ENCODE peak calls at places on chromosomes 1 and 21, in four cellular contexts. B is progenitor cell of endocrine pancreas, F is HL-60, W is AG10803. E is an unnamed sample.

GRCh38 chr1:42463906-42464305 is 820 bp downstream of the CCDC30 start:
- DNase-seq in W (no peak), B (no peak), F (no peak), E (no peak)

GRCh38 chr1:172024516-172024915 is 183.2 kb downstream of the DNM3 start:
- DNase-seq in F (no peak), W (no peak), B (no peak), E (no peak)

GRCh38 chr1:21149430-21149861 is 27.3 kb downstream of the EIF4G3 start:
- DNase-seq in B (no peak), W (peak; percentile 79), F (no peak), E (no peak)

GRCh38 chr1:25569599-25570458 is 26.4 kb downstream of the LDLRAP1 start:
- DNase-seq in F (no peak), W (no peak), B (no peak), E (no peak)

GRCh38 chr1:155976062-155976912 is 2.1 kb downstream of the ARHGEF2 start:
- DNase-seq in B (no peak), F (peak; percentile 62), W (peak; percentile 71), E (no peak)

GRCh38 chr1:7198664-7199063 is 413.4 kb downstream of the CAMTA1 start:
- DNase-seq in W (no peak), B (no peak), F (no peak), E (no peak)

GRCh38 chr1:204992499-204992898 is 50.5 kb upstream of the CNTN2 start:
- DNase-seq in F (peak; percentile 77), W (no peak), B (no peak), E (no peak)

GRCh38 chr1:245484176-245484575 is 329.4 kb downstream of the KIF26B start:
- DNase-seq in F (no peak), B (no peak), W (no peak), E (no peak)

GRCh38 chr1:192474080-192474683 is 101.4 kb upstream of the RGS1 start:
- DNase-seq in B (no peak), W (peak; percentile 12), F (no peak), E (no peak)

GRCh38 chr1:61993331-61993961 is 201.2 kb upstream of the L1TD1 start:
- DNase-seq in W (no peak), B (no peak), F (no peak), E (no peak)

GRCh38 chr1:169604781-169605560 is 18.7 kb upstream of the F5 start:
- DNase-seq in W (no peak), F (peak; percentile 90), B (no peak), E (peak; percentile 19)

GRCh38 chr1:234272656-234273312 is 100.5 kb upstream of the COA6 start:
- DNase-seq in F (no peak), W (no peak), B (no peak), E (no peak)

GRCh38 chr1:37793773-37794371 is at the start of gene MANEAL:
- DNase-seq in B (peak; percentile 43), W (peak; percentile 54), F (peak; percentile 74), E (peak; percentile 56)

GRCh38 chr1:194118086-194118485 is 931.7 kb upstream of the B3GALT2 start:
- DNase-seq in W (no peak), B (no peak), F (no peak), E (no peak)

GRCh38 chr1:86648255-86648654 is 56.1 kb upstream of the SH3GLB1 start:
- DNase-seq in B (no peak), F (no peak), W (peak; percentile 64), E (no peak)

GRCh38 chr1:17673335-17674075 is 81.6 kb upstream of the ACTL8 start:
- DNase-seq in F (no peak), B (no peak), W (no peak), E (no peak)

GRCh38 chr21:43207868-43208267 is 39.1 kb downstream of the CRYAA start:
- DNase-seq in W (no peak), B (peak; percentile 8), F (no peak), E (no peak)

GRCh38 chr1:237983507-237983906 is 92.8 kb upstream of the ZP4 start:
- DNase-seq in W (no peak), F (no peak), B (no peak), E (no peak)

GRCh38 chr1:234611799-234612351 is 1.9 kb upstream of the IRF2BP2 start:
- DNase-seq in W (peak; percentile 54), F (no peak), B (no peak), E (peak; percentile 34)

GRCh38 chr1:40711465-40712404 is 20.2 kb downstream of the NFYC start:
- DNase-seq in B (no peak), W (peak; percentile 53), F (no peak), E (no peak)

GRCh38 chr1:38564946-38565570 is 294.5 kb downstream of the RRAGC start:
- DNase-seq in W (no peak), B (no peak), F (no peak), E (no peak)

GRCh38 chr1:27109103-27109822 is 45.7 kb downstream of the SLC9A1 start:
- DNase-seq in W (no peak), F (no peak), B (no peak), E (no peak)
- TF ChIP-seq CTCF in W (peak; percentile 28), F (peak; percentile 32), B (no peak), E (no peak)

GRCh38 chr21:39137248-39138186 is 45.7 kb downstream of the PSMG1 start:
- DNase-seq in W (peak; percentile 79), B (no peak), F (no peak), E (no peak)
- TF ChIP-seq CTCF in W (no peak), B (no peak), F (no peak), E (no peak)

GRCh38 chr21:39087238-39087975 is 95.8 kb downstream of the PSMG1 start:
- DNase-seq in B (no peak), F (no peak), W (no peak), E (no peak)

GRCh38 chr21:39085843-39086415 is 97.3 kb downstream of the PSMG1 start:
- DNase-seq in B (no peak), W (no peak), F (no peak), E (no peak)

GRCh38 chr21:39084979-39085729 is 98.1 kb downstream of the PSMG1 start:
- DNase-seq in W (no peak), F (no peak), B (no peak), E (no peak)

GRCh38 chr21:39087976-39088370 is 95.3 kb downstream of the PSMG1 start:
- DNase-seq in B (no peak), F (no peak), W (no peak), E (no peak)

DNA sequence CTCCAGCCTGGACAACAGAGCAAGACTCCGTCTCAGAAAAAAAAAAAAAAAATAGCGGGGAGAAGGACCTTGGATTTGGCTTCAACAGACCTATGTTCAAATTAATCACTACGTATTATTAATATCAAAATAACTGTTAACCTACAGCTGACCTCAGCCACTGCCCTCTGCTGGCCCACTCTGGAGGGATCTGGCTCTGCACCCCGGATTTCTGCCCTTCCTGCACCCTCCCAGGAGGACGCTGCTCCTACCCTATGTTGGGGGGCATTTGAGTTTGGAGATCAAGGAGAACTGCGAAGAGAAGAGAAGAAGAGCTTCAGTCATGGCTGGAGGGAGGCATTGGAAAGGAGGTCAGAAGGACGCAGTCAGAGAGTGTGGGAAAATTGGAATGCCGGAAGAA is 96.7 kb downstream of the PSMG1 start:
- DNase-seq in W (no peak), F (no peak), B (no peak), E (no peak)
- TF ChIP-seq CTCF in W (peak; percentile 10), F (no peak), B (no peak), E (no peak)

GRCh38 chr1:229716064-229716463 is 90.0 kb downstream of the URB2 start:
- DNase-seq in F (no peak), B (no peak), W (no peak), E (no peak)

GRCh38 chr1:229716692-229717091 is 90.6 kb downstream of the URB2 start:
- DNase-seq in W (no peak), F (no peak), B (no peak), E (no peak)

GRCh38 chr1:229717774-229718173 is 91.7 kb downstream of the URB2 start:
- DNase-seq in F (no peak), W (peak; percentile 8), B (no peak), E (no peak)

GRCh38 chr1:229714306-229714705 is 88.3 kb downstream of the URB2 start:
- DNase-seq in F (no peak), W (no peak), B (no peak), E (no peak)

GRCh38 chr1:229714964-229715603 is 89.0 kb downstream of the URB2 start:
- DNase-seq in W (peak; percentile 22), F (no peak), B (no peak), E (peak; percentile 24)
- TF ChIP-seq CTCF in W (peak; percentile 48), F (peak; percentile 25), B (peak; percentile 27), E (no peak)

GRCh38 chr1:56578963-56579875 is at the start of gene PLPP3:
- DNase-seq in B (peak; percentile 51), W (peak; percentile 99), F (no peak), E (peak; percentile 43)

GRCh38 chr1:56575865-56576264 is 3.5 kb downstream of the PLPP3 start:
- DNase-seq in W (no peak), F (no peak), B (no peak), E (no peak)

GRCh38 chr1:56578664-56578962 is 750 bp downstream of the PLPP3 start:
- DNase-seq in B (no peak), F (no peak), W (no peak), E (no peak)

GRCh38 chr1:56577859-56578663 is 1.3 kb downstream of the PLPP3 start:
- DNase-seq in B (peak; percentile 55), W (peak; percentile 34), F (no peak), E (peak; percentile 43)

GRCh38 chr1:56576880-56577858 is 2.2 kb downstream of the PLPP3 start:
- DNase-seq in W (peak; percentile 42), B (no peak), F (no peak), E (no peak)
- TF ChIP-seq CTCF in W (peak; percentile 51), B (peak; percentile 34), F (no peak), E (no peak)

GRCh38 chr1:93813076-93813475 is 65.9 kb downstream of the DNTTIP2 start:
- DNase-seq in F (no peak), B (no peak), W (peak; percentile 23), E (no peak)
- TF ChIP-seq CTCF in F (no peak), B (peak; percentile 15), W (no peak), E (no peak)

DNA sequence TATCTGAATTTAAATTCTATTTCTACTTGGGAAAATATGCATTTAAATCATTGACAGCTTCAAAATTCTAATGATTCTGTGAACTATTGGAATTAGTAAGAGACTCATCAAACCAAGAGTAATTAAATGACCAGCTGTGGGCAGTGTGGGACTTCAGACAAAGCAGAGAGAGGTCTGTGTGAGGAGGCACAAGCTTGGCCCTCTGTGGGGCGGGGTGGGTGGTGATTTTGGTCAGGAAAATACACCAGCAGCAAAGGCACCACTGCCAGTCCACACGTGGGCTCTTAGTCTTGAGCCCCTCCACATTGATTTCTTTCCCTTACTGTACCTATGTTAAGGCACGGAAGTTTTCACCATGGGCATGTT is 39.2 kb upstream of the RAB4A start:
- DNase-seq in F (no peak), B (no peak), W (no peak), E (no peak)
- TF ChIP-seq CTCF in F (no peak), B (no peak), W (no peak), E (no peak)